ENCODE peak calls at places on chromosome 1, in six cellular contexts. One of them, this sample, is unnamed. For H3K9me3, the result is how much of the 10 kb centered on the place peaks cover.

GRCh38 chr1:117658676-117659075 is 52.8 kb downstream of the TENT5C start:
- DNase-seq in prostate gland: no peak
- DNase-seq in endothelial cell of umbilical vein: no peak
- DNase-seq in upper lobe of left lung: no peak
- DNase-seq in Panc1: no peak
- DNase-seq in SK-N-SH: no peak
- DNase-seq in this sample: no peak

GRCh38 chr1:168767885-168768584 is 39.0 kb upstream of the DPT start:
- DNase-seq in prostate gland: no peak
- DNase-seq in endothelial cell of umbilical vein: no peak
- DNase-seq in upper lobe of left lung: no peak
- DNase-seq in Panc1: no peak
- DNase-seq in SK-N-SH: no peak
- DNase-seq in this sample: no peak

GRCh38 chr1:20578721-20579380 is 10.0 kb upstream of the CDA start:
- DNase-seq in prostate gland: no peak
- DNase-seq in endothelial cell of umbilical vein: no peak
- DNase-seq in upper lobe of left lung: no peak
- DNase-seq in Panc1: no peak
- DNase-seq in SK-N-SH: no peak
- DNase-seq in this sample: no peak

GRCh38 chr1:12078938-12079861 is 16.1 kb downstream of the TNFRSF8 start:
- DNase-seq in prostate gland: no peak
- DNase-seq in endothelial cell of umbilical vein: peak
- DNase-seq in upper lobe of left lung: no peak
- DNase-seq in Panc1: peak
- DNase-seq in SK-N-SH: peak
- DNase-seq in this sample: no peak

GRCh38 chr1:26327956-26328362 is 10.2 kb downstream of the CD52 start:
- DNase-seq in prostate gland: peak
- DNase-seq in endothelial cell of umbilical vein: no peak
- DNase-seq in upper lobe of left lung: no peak
- DNase-seq in Panc1: no peak
- DNase-seq in SK-N-SH: no peak
- DNase-seq in this sample: peak

GRCh38 chr1:1185101-1185765 is 11.6 kb downstream of the TTLL10 start:
- DNase-seq in prostate gland: no peak
- DNase-seq in endothelial cell of umbilical vein: no peak
- DNase-seq in upper lobe of left lung: peak
- DNase-seq in Panc1: no peak
- DNase-seq in SK-N-SH: peak
- DNase-seq in this sample: no peak

GRCh38 chr1:161827786-161828185 is 61.7 kb downstream of the ATF6 start:
- DNase-seq in prostate gland: no peak
- DNase-seq in endothelial cell of umbilical vein: no peak
- DNase-seq in upper lobe of left lung: no peak
- DNase-seq in Panc1: no peak
- DNase-seq in SK-N-SH: no peak
- DNase-seq in this sample: no peak

GRCh38 chr1:89633103-89633744 is at the start of gene LRRC8C:
- DNase-seq in prostate gland: peak
- DNase-seq in endothelial cell of umbilical vein: no peak
- DNase-seq in upper lobe of left lung: peak
- DNase-seq in Panc1: no peak
- DNase-seq in SK-N-SH: peak
- DNase-seq in this sample: no peak

GRCh38 chr1:107415241-107415640 is 274.4 kb downstream of the NTNG1 start:
- DNase-seq in prostate gland: no peak
- DNase-seq in endothelial cell of umbilical vein: no peak
- DNase-seq in upper lobe of left lung: no peak
- DNase-seq in Panc1: no peak
- DNase-seq in SK-N-SH: no peak
- DNase-seq in this sample: no peak

GRCh38 chr1:88188038-88188437 is 496.0 kb upstream of the PKN2 start:
- DNase-seq in prostate gland: no peak
- DNase-seq in endothelial cell of umbilical vein: no peak
- DNase-seq in upper lobe of left lung: no peak
- DNase-seq in Panc1: no peak
- DNase-seq in SK-N-SH: no peak
- DNase-seq in this sample: no peak

GRCh38 chr1:8021676-8022266 is 4.3 kb downstream of the ERRFI1 start:
- DNase-seq in prostate gland: no peak
- DNase-seq in endothelial cell of umbilical vein: no peak
- DNase-seq in upper lobe of left lung: no peak
- DNase-seq in Panc1: no peak
- DNase-seq in SK-N-SH: no peak
- DNase-seq in this sample: no peak

GRCh38 chr1:194342484-194343262 is 1156.3 kb upstream of the B3GALT2 start:
- DNase-seq in prostate gland: no peak
- DNase-seq in endothelial cell of umbilical vein: no peak
- DNase-seq in upper lobe of left lung: peak
- DNase-seq in Panc1: no peak
- DNase-seq in SK-N-SH: no peak
- DNase-seq in this sample: no peak

GRCh38 chr1:169892176-169892818 is 1.4 kb downstream of the SCYL3 start:
- DNase-seq in prostate gland: no peak
- DNase-seq in endothelial cell of umbilical vein: no peak
- DNase-seq in upper lobe of left lung: no peak
- DNase-seq in Panc1: no peak
- DNase-seq in SK-N-SH: no peak
- DNase-seq in this sample: no peak

GRCh38 chr1:21534674-21535378 is 25.6 kb downstream of the ALPL start:
- DNase-seq in prostate gland: peak
- DNase-seq in endothelial cell of umbilical vein: peak
- DNase-seq in upper lobe of left lung: no peak
- DNase-seq in Panc1: peak
- DNase-seq in SK-N-SH: no peak
- DNase-seq in this sample: no peak

GRCh38 chr1:109298666-109299086 is 8.1 kb downstream of the MYBPHL start:
- DNase-seq in prostate gland: no peak
- DNase-seq in endothelial cell of umbilical vein: no peak
- DNase-seq in upper lobe of left lung: no peak
- DNase-seq in Panc1: no peak
- DNase-seq in SK-N-SH: peak
- DNase-seq in this sample: no peak

GRCh38 chr1:173507205-173507846 is 30.2 kb downstream of the PRDX6 start:
- DNase-seq in prostate gland: no peak
- DNase-seq in endothelial cell of umbilical vein: no peak
- DNase-seq in upper lobe of left lung: no peak
- DNase-seq in Panc1: peak
- DNase-seq in SK-N-SH: no peak
- DNase-seq in this sample: no peak

GRCh38 chr1:201501812-201502510 is 5.0 kb downstream of the CSRP1 start:
- DNase-seq in prostate gland: peak
- DNase-seq in endothelial cell of umbilical vein: no peak
- DNase-seq in upper lobe of left lung: no peak
- DNase-seq in Panc1: no peak
- DNase-seq in SK-N-SH: no peak
- DNase-seq in this sample: no peak

GRCh38 chr1:38835230-38835827 is 24.2 kb downstream of the RRAGC start:
- DNase-seq in prostate gland: peak
- DNase-seq in endothelial cell of umbilical vein: peak
- DNase-seq in upper lobe of left lung: no peak
- DNase-seq in Panc1: peak
- DNase-seq in SK-N-SH: peak
- DNase-seq in this sample: no peak

GRCh38 chr1:85283475-85284199 is 7.2 kb upstream of the BCL10 start:
- DNase-seq in prostate gland: no peak
- DNase-seq in endothelial cell of umbilical vein: no peak
- DNase-seq in upper lobe of left lung: peak
- DNase-seq in Panc1: no peak
- DNase-seq in SK-N-SH: peak
- DNase-seq in this sample: no peak

GRCh38 chr1:100353073-100353801 is 931 bp downstream of the CDC14A start:
- DNase-seq in prostate gland: peak
- DNase-seq in endothelial cell of umbilical vein: peak
- DNase-seq in upper lobe of left lung: no peak
- DNase-seq in Panc1: no peak
- DNase-seq in SK-N-SH: peak
- DNase-seq in this sample: no peak

GRCh38 chr1:70142120-70142519 is 63.3 kb downstream of the LRRC40 start:
- DNase-seq in prostate gland: no peak
- DNase-seq in endothelial cell of umbilical vein: no peak
- DNase-seq in upper lobe of left lung: no peak
- DNase-seq in Panc1: no peak
- DNase-seq in SK-N-SH: no peak
- DNase-seq in this sample: no peak

GRCh38 chr1:64630611-64631010 is 114.3 kb upstream of the RAVER2 start:
- DNase-seq in prostate gland: no peak
- DNase-seq in endothelial cell of umbilical vein: no peak
- DNase-seq in upper lobe of left lung: no peak
- DNase-seq in Panc1: no peak
- DNase-seq in SK-N-SH: no peak
- DNase-seq in this sample: no peak

GRCh38 chr1:201763439-201764140 is 65.4 kb upstream of the IPO9 start:
- DNase-seq in prostate gland: no peak
- DNase-seq in endothelial cell of umbilical vein: no peak
- DNase-seq in upper lobe of left lung: no peak
- DNase-seq in Panc1: no peak
- DNase-seq in SK-N-SH: no peak
- DNase-seq in this sample: no peak

GRCh38 chr1:41840592-41841246 is 78.0 kb downstream of the HIVEP3 start:
- DNase-seq in prostate gland: peak
- DNase-seq in endothelial cell of umbilical vein: peak
- DNase-seq in upper lobe of left lung: no peak
- DNase-seq in Panc1: no peak
- DNase-seq in SK-N-SH: peak
- DNase-seq in this sample: no peak

GRCh38 chr1:27658951-27659496 is 13.0 kb downstream of the IFI6 start:
- DNase-seq in prostate gland: no peak
- DNase-seq in endothelial cell of umbilical vein: no peak
- DNase-seq in upper lobe of left lung: no peak
- DNase-seq in Panc1: no peak
- DNase-seq in SK-N-SH: no peak
- DNase-seq in this sample: no peak

GRCh38 chr1:95287078-95287477 is 53.1 kb downstream of the RWDD3 start:
- DNase-seq in prostate gland: no peak
- DNase-seq in endothelial cell of umbilical vein: no peak
- DNase-seq in upper lobe of left lung: no peak
- DNase-seq in Panc1: no peak
- DNase-seq in SK-N-SH: peak
- DNase-seq in this sample: no peak

DNA sequence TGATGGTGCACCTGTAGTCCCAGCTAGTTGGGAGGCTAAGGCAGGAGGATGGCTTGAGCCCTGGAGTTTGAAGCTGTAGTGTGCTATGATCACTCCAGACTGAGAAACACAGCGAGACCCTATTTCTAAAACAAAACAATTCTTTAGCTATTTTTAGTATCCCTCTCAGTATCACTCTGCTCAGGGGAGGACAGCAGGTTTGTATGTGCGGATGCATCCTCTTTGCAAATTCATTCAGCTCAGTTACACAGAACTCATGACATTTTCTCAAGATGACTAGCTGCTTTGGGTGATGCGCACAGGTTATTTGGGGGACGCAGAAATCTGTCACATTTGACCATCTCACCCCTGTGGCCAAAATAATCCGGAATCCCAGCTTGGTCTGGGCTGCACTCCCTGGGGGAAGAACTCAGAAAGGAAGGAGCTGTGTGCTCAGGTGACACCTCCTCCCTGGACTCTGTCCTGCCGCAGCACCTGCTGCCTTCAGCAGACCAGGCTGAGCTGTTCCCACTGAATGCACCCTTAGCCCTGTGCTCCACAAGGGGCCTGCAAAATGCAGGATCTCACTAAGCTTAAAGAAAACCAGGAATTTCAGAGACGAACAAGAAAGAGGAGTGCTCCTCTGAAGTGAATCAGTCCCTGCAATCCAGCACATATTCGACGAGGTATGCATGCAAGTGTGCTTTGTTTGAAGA is 89.5 kb upstream of the PGBD5 start:
- DNase-seq in prostate gland: no peak
- DNase-seq in endothelial cell of umbilical vein: no peak
- DNase-seq in upper lobe of left lung: no peak
- DNase-seq in Panc1: no peak
- DNase-seq in SK-N-SH: no peak
- DNase-seq in this sample: no peak
- H3K4me3 ChIP-seq in prostate gland: no peak
- H3K4me3 ChIP-seq in endothelial cell of umbilical vein: no peak
- H3K4me3 ChIP-seq in upper lobe of left lung: no peak
- H3K4me3 ChIP-seq in Panc1: no peak
- H3K4me3 ChIP-seq in SK-N-SH: no peak
- H3K4me3 ChIP-seq in this sample: no peak

GRCh38 chr1:4711191-4711915 is 56.9 kb downstream of the AJAP1 start:
- DNase-seq in prostate gland: no peak
- DNase-seq in endothelial cell of umbilical vein: no peak
- DNase-seq in upper lobe of left lung: peak
- DNase-seq in Panc1: no peak
- DNase-seq in SK-N-SH: no peak
- DNase-seq in this sample: no peak

GRCh38 chr1:4711944-4712343 is 57.5 kb downstream of the AJAP1 start:
- DNase-seq in prostate gland: no peak
- DNase-seq in endothelial cell of umbilical vein: no peak
- DNase-seq in upper lobe of left lung: peak
- DNase-seq in Panc1: no peak
- DNase-seq in SK-N-SH: no peak
- DNase-seq in this sample: no peak

GRCh38 chr1:4710592-4711190 is 56.3 kb downstream of the AJAP1 start:
- DNase-seq in prostate gland: no peak
- DNase-seq in endothelial cell of umbilical vein: no peak
- DNase-seq in upper lobe of left lung: no peak
- DNase-seq in Panc1: no peak
- DNase-seq in SK-N-SH: no peak
- DNase-seq in this sample: no peak

GRCh38 chr1:4713669-4714068 is 59.3 kb downstream of the AJAP1 start:
- DNase-seq in prostate gland: no peak
- DNase-seq in endothelial cell of umbilical vein: no peak
- DNase-seq in upper lobe of left lung: no peak
- DNase-seq in Panc1: no peak
- DNase-seq in SK-N-SH: no peak
- DNase-seq in this sample: no peak

DNA sequence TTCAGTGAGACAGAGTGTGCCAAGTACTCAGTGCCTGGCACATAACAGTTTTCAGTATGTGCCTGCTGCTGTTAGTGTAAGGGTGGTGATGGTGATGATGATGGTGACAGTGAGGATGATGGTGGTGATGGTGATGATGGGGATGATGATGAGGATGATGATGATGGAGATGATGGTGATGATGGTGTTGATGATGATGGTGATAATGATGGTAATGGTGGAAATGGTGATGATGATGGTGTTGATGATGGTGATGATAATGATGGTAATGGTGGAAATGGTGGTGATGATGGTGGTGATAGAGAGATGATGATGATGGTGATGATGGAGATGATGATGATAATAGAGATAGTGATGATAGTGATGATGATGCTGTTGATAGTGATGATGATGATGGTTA is 62.0 kb downstream of the AJAP1 start:
- DNase-seq in prostate gland: no peak
- DNase-seq in endothelial cell of umbilical vein: no peak
- DNase-seq in upper lobe of left lung: no peak
- DNase-seq in Panc1: no peak
- DNase-seq in SK-N-SH: no peak
- DNase-seq in this sample: no peak
- H3K9me3 ChIP-seq in prostate gland: under half
- H3K9me3 ChIP-seq in endothelial cell of umbilical vein: under half
- H3K9me3 ChIP-seq in upper lobe of left lung: under half
- H3K9me3 ChIP-seq in Panc1: under half
- H3K9me3 ChIP-seq in SK-N-SH: under half
- H3K9me3 ChIP-seq in this sample: under half

GRCh38 chr1:9369964-9370788 is 77.5 kb downstream of the SPSB1 start:
- DNase-seq in prostate gland: no peak
- DNase-seq in endothelial cell of umbilical vein: no peak
- DNase-seq in upper lobe of left lung: no peak
- DNase-seq in Panc1: no peak
- DNase-seq in SK-N-SH: no peak
- DNase-seq in this sample: no peak
- TF ChIP-seq POLR2AphosphoS5 in prostate gland: no peak
- TF ChIP-seq POLR2AphosphoS5 in endothelial cell of umbilical vein: no peak
- TF ChIP-seq POLR2AphosphoS5 in upper lobe of left lung: no peak
- TF ChIP-seq POLR2AphosphoS5 in Panc1: no peak
- TF ChIP-seq POLR2AphosphoS5 in SK-N-SH: no peak
- TF ChIP-seq POLR2AphosphoS5 in this sample: no peak

GRCh38 chr1:25210728-25211127 is 21.6 kb downstream of the SYF2 start:
- DNase-seq in prostate gland: no peak
- DNase-seq in endothelial cell of umbilical vein: no peak
- DNase-seq in upper lobe of left lung: no peak
- DNase-seq in Panc1: no peak
- DNase-seq in SK-N-SH: no peak
- DNase-seq in this sample: no peak
- H3K4me3 ChIP-seq in prostate gland: no peak
- H3K4me3 ChIP-seq in endothelial cell of umbilical vein: no peak
- H3K4me3 ChIP-seq in upper lobe of left lung: no peak
- H3K4me3 ChIP-seq in Panc1: no peak
- H3K4me3 ChIP-seq in SK-N-SH: no peak
- H3K4me3 ChIP-seq in this sample: no peak

This sample was measured in vagina.